ENCODE peak calls at places on chromosomes 1 and 21, in nine cellular contexts. G is GM23338, U is colonic mucosa, K is GM12865, F is psoas muscle, Y is WERI-Rb-1, B is astrocyte of the spinal cord, Q is Caco-2, H is spleen. S is an unnamed sample.

GRCh38 chr1:111570781-111571181 is 48.8 kb upstream of the RAP1A start:
- DNase-seq in K (peak), H (no peak), G (peak), B (no peak), Q (no peak), F (no peak), U (no peak), Y (no peak), S (peak)

GRCh38 chr1:181094813-181095212 is 6.3 kb downstream of the IER5 start:
- DNase-seq in B (peak), H (no peak), F (no peak), K (no peak), G (peak), U (no peak), Q (no peak), Y (no peak), S (peak)

GRCh38 chr1:180181048-180181447 is 26.4 kb downstream of the QSOX1 start:
- DNase-seq in Q (no peak), F (no peak), B (peak), H (peak), U (no peak), K (no peak), Y (peak), G (peak), S (peak)

GRCh38 chr1:150566589-150567340 is 12.6 kb downstream of the MCL1 start:
- DNase-seq in U (no peak), F (no peak), B (no peak), K (peak), Q (no peak), H (peak), Y (no peak), G (no peak), S (no peak)

GRCh38 chr1:154198756-154199562 is 7.1 kb upstream of the TPM3 start:
- DNase-seq in F (no peak), Q (peak), Y (peak), G (peak), H (no peak), B (peak), K (peak), U (peak), S (peak)

GRCh38 chr1:44012941-44013609 is 18.2 kb downstream of the SLC6A9 start:
- DNase-seq in U (no peak), G (no peak), Q (no peak), Y (peak), H (no peak), F (no peak), B (no peak), K (no peak), S (no peak)

GRCh38 chr1:3236361-3236760 is 167.4 kb downstream of the PRDM16 start:
- DNase-seq in F (no peak), G (no peak), Q (no peak), B (no peak), Y (no peak), U (no peak), H (no peak), K (no peak), S (no peak)

GRCh38 chr1:112359961-112360767 is 35.9 kb upstream of the CTTNBP2NL start:
- DNase-seq in F (peak), H (no peak), Y (no peak), B (peak), G (peak), Q (peak), U (peak), K (no peak), S (peak)

GRCh38 chr1:64236584-64236983 is 33.2 kb downstream of the UBE2U start:
- DNase-seq in U (no peak), B (no peak), Q (no peak), G (no peak), H (no peak), K (no peak), F (no peak), Y (no peak), S (no peak)

GRCh38 chr21:24032709-24033232 is 1574.5 kb downstream of the MRPL39 start:
- DNase-seq in F (no peak), G (no peak), H (no peak), Q (no peak), Y (no peak), K (no peak), B (no peak), U (no peak), S (no peak)

GRCh38 chr1:85652327-85652726 is 55.9 kb downstream of the ZNHIT6 start:
- DNase-seq in B (no peak), Y (no peak), G (no peak), H (no peak), F (no peak), K (no peak), U (no peak), Q (no peak), S (no peak)

GRCh38 chr1:9894115-9894514 is 16.0 kb downstream of the CTNNBIP1 start:
- DNase-seq in U (no peak), F (no peak), G (no peak), H (no peak), Q (no peak), Y (no peak), B (no peak), K (no peak), S (no peak)

GRCh38 chr1:23395162-23395724 is 25.6 kb upstream of the ZNF436 start:
- DNase-seq in K (no peak), H (no peak), B (no peak), U (no peak), G (peak), Y (no peak), F (no peak), Q (no peak), S (no peak)

GRCh38 chr1:48556161-48556850 is 84.3 kb upstream of the SPATA6 start:
- DNase-seq in H (no peak), B (no peak), F (peak), Y (no peak), U (no peak), K (no peak), G (no peak), Q (no peak), S (no peak)

GRCh38 chr1:87410771-87411170 is 82.1 kb downstream of the LMO4 start:
- DNase-seq in K (peak), Y (no peak), H (no peak), U (peak), G (no peak), B (no peak), F (peak), Q (no peak), S (peak)

GRCh38 chr1:153533689-153534201 is 2.0 kb downstream of the S100A6 start:
- DNase-seq in H (peak), G (no peak), K (no peak), Y (peak), Q (no peak), U (peak), F (peak), B (peak), S (peak)

GRCh38 chr1:1060281-1061000 is 13.7 kb downstream of the RNF223 start:
- DNase-seq in U (no peak), K (no peak), Y (no peak), F (no peak), G (no peak), Q (no peak), H (no peak), B (no peak), S (no peak)
- H3K4me3 ChIP-seq in U (no peak), K (no peak), Y (no peak), F (peak), G (peak), Q (no peak), H (peak), B (no peak), S (no peak)

DNA sequence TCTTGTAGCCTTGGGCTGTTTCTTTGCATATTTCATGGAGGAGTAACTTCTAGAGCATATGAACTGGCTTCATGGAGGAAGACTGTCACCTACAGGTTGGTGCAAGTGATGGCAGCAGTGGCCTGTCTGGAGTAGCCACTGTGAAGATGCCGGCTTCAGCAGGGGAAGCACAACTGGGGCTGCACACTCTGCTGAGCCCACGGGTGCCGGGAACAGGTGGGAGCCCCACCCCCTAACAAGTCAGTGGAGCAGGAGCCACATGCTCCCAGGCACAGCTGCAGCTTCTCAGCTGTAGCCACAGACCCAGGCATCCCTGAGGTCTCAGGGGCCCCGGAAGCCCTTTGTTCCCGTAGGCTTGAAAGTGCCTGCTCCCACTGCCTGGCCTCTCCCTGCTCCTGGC is 43.2 kb upstream of the C1orf185 start:
- DNase-seq in F (no peak), G (peak), U (no peak), Q (no peak), H (no peak), B (no peak), K (peak), Y (no peak), S (peak)
- TF ChIP-seq CTCF in F (no peak), G (peak), U (peak), Q (no peak), H (no peak), B (peak), K (peak), Y (peak), S (peak)

DNA sequence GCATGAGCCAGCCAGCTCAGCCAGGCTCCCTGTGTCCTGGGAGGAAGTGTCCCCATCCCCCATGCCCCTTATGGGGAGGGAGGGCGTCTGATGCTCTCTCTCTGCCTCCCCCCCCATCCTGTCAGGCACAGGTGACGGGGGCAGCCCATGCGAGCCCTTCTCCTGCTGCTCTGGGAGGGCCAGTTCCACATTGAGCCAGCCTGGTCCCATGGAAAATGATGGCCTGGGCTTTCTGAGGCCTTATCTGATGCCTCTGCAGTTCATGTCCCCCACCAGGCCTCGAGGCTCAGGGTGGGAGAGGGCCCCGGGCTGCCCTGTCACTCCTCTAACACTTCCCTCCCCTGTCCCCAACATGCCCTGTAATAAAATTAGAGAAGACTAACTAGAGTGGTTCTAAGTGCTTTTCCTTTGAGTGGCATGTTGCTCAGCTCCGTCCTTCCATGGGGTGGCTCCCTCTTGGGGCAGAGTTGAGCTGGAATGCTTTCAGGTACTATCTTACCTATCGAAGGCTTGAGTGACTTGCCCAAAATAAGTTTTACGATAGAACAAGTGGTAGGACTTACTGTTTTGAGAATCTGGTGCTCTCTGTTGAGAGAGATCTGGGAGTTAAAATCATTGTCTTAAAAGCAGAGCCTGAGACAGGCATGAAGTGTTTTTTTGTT is 1.8 kb upstream of the MTFR1L start:
- DNase-seq in K (no peak), Q (no peak), U (no peak), H (no peak), Y (peak), G (peak), B (no peak), F (no peak), S (no peak)
- H3K4me3 ChIP-seq in K (no peak), Q (no peak), U (no peak), H (no peak), Y (no peak), G (peak), B (no peak), F (no peak), S (no peak)

GRCh38 chr1:53176452-53177344 is 19.9 kb upstream of the CPT2 start:
- DNase-seq in G (no peak), Y (peak), B (no peak), K (no peak), F (no peak), H (no peak), Q (no peak), U (no peak), S (peak)
- TF ChIP-seq CTCF in G (peak), Y (peak), B (peak), K (no peak), F (no peak), H (no peak), Q (no peak), U (no peak), S (peak)

GRCh38 chr1:2050793-2051682 is 827 bp downstream of the PRKCZ start:
- DNase-seq in Q (no peak), B (no peak), F (no peak), K (no peak), U (no peak), G (peak), Y (no peak), H (peak), S (no peak)

GRCh38 chr1:2049517-2050481 is at the start of gene PRKCZ:
- DNase-seq in H (peak), Y (peak), B (no peak), U (peak), G (peak), K (peak), Q (peak), F (peak), S (peak)

GRCh38 chr1:2052096-2052569 is 1.9 kb downstream of the PRKCZ start:
- DNase-seq in B (no peak), F (no peak), K (no peak), H (no peak), U (no peak), Y (no peak), G (no peak), Q (no peak), S (no peak)

GRCh38 chr1:2049225-2049516 is 1.0 kb upstream of the PRKCZ start:
- DNase-seq in K (no peak), Q (no peak), H (no peak), B (no peak), F (no peak), Y (no peak), U (no peak), G (no peak), S (no peak)

GRCh38 chr1:2050482-2050792 is 226 bp downstream of the PRKCZ start:
- DNase-seq in B (no peak), U (no peak), Q (no peak), F (no peak), Y (peak), G (peak), K (no peak), H (no peak), S (no peak)
- H3K4me3 ChIP-seq in B (no peak), U (peak), Q (peak), F (peak), Y (peak), G (peak), K (no peak), H (peak), S (no peak)

GRCh38 chr1:165988275-165988674 is 160.9 kb downstream of the UCK2 start:
- DNase-seq in F (no peak), H (no peak), B (no peak), G (peak), U (no peak), Q (no peak), K (no peak), Y (no peak), S (no peak)
- TF ChIP-seq CTCF in F (no peak), H (no peak), B (no peak), G (peak), U (no peak), Q (no peak), K (no peak), Y (no peak), S (no peak)

DNA sequence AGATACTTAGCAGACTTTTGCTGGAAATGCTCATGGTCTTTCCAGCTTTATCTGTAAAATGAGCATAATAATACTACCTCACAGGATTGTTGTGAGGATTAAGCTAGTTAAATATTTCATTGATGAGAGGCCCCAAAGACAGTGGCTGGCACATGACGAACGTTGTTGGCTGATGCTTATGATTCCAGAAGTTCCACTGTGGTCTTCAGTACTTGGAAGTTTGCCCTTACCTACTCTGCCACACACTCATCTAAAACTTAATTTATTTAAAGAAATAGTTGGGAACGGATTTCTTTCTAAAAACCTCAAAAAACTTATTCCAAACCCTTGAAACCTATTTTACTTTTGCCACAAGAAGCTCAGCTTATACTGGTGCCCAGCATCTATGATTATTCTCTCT is 170.7 kb downstream of the DHRS3 start:
- DNase-seq in G (no peak), B (peak), F (no peak), Y (no peak), K (no peak), H (no peak), U (no peak), Q (no peak), S (peak)
- H3K4me3 ChIP-seq in G (no peak), B (no peak), F (no peak), Y (no peak), K (no peak), H (no peak), U (no peak), Q (no peak), S (no peak)

DNA sequence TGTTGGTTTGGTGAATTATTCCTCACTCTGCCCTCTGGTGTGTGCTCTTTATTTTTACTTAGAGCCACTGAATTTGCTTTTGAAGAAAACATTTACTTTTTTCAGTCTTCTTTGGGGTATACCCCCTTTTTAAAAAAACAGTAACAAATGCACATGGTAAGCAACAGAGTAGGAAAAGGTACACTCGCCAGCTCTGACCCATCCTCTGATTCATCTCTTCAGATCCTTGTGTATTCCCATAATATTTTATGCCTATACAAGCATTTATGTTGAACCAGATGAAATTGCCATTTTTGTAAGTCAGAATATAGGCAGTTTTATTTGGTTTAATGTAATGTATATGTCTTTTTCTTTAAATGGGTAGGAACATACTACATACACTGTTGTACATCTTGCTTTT is 28.3 kb downstream of the TTC3 start:
- DNase-seq in Y (no peak), K (no peak), Q (no peak), G (no peak), H (no peak), U (no peak), B (no peak), F (no peak), S (peak)
- TF ChIP-seq CTCF in Y (no peak), K (no peak), Q (no peak), G (no peak), H (no peak), U (no peak), B (no peak), F (no peak), S (no peak)